ENCODE peak calls at places on chromosomes 12 and 14, in seven cellular contexts. U, W, M, C, L, O and D are unnamed samples.

GRCh38 chr12:53695148-53696138 is 19.6 kb upstream of the ATP5MC2 start:
- DNase-seq in O (peak; percentile 41), L (no peak), W (no peak), U (peak; percentile 91), M (no peak), C (no peak), D (peak; percentile 52)

GRCh38 chr14:32368107-32368506 is 39.0 kb downstream of the AKAP6 start:
- DNase-seq in L (no peak), W (no peak), C (no peak), U (no peak), M (no peak), O (no peak), D (no peak)

GRCh38 chr14:82075566-82075965 is 541.9 kb upstream of the SEL1L start:
- DNase-seq in M (no peak), W (no peak), U (peak; percentile 91), C (no peak), L (no peak), O (no peak), D (no peak)

GRCh38 chr12:58916891-58917570 is 3.3 kb downstream of the LRIG3 start:
- DNase-seq in U (no peak), C (peak; percentile 20), O (no peak), L (no peak), M (no peak), W (no peak), D (no peak)

GRCh38 chr14:105355850-105356604 is 41.5 kb downstream of the PACS2 start:
- DNase-seq in O (no peak), W (no peak), M (no peak), U (no peak), L (no peak), C (no peak), D (no peak)

GRCh38 chr12:90905691-90906370 is 49.1 kb downstream of the CCER1 start:
- DNase-seq in M (no peak), L (no peak), C (no peak), O (peak; percentile 2), W (no peak), U (no peak), D (no peak)

GRCh38 chr12:28925726-28926376 is 223.2 kb upstream of the FAR2 start:
- DNase-seq in M (peak; percentile 82), O (no peak), C (no peak), W (no peak), U (no peak), L (no peak), D (no peak)

GRCh38 chr12:12951504-12951903 is 466 bp downstream of the GPRC5D start:
- DNase-seq in L (no peak), O (no peak), W (no peak), U (no peak), C (no peak), M (no peak), D (no peak)

GRCh38 chr14:74348241-74348734 is at the start of gene VRTN:
- DNase-seq in L (no peak), C (no peak), U (peak; percentile 84), W (no peak), O (no peak), M (no peak), D (no peak)

DNA sequence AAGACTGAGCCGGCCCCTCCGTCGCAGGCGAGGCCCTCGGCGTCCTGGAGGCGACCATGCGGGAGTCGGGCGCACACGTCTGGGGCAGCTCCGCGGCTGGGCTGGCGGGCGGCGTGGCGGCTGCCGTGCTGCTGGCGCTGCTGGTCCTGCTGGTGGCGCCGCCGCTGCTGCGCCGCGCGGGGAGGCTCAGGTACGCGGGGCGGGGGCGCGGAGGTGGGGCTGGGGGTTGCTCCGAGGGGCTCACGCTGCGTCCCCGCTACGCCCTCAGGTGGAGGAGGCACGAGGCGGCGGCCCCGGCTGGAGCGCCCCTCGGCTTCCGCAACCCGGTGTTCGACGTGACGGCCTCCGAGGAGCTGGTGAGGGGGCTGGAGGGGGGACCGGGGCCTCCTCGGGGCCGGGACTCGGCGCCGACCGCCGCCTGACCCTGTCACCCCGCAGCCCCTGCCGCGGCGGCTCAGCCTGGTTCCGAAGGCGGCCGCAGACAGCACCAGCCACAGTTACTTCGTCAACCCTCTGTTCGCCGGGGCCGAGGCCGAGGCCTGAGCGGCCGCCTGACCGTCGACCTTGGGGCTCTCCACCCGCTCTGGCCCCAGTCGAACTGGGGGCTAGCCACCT is 7.8 kb downstream of the AMN start:
- DNase-seq in U (peak; percentile 87), C (no peak), W (no peak), M (no peak), L (no peak), O (no peak), D (no peak)
- TF ChIP-seq CTCF in U (peak; percentile 42), C (no peak), W (no peak), M (no peak), L (no peak), O (no peak), D (no peak)

DNA sequence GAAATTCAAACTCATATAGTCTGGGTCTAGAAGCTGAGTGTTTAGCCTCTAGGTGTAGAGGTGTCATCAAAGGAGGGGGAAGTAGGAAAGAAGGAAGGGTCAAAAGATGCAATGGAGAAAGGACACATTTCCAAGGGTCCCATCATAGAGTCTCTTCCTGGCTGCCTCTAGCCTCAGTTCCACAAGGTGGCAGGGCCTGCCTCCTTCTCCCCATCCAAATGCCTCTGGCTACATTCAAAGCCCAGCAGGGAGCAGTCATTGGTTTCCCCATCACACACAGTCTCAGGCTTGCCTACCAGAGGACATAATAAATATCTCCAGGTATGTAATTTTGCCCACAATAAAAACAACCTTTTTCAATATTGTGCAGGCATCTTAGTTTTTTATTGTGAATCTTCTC is 2.1 kb upstream of the CCT2 start:
- DNase-seq in C (no peak), U (peak; percentile 85), O (no peak), L (no peak), W (no peak), M (no peak), D (no peak)
- TF ChIP-seq CTCF in C (no peak), U (peak; percentile 72), O (no peak), L (no peak), W (no peak), M (no peak), D (no peak)

GRCh38 chr12:14775652-14776020 is 27.6 kb downstream of the WBP11 start:
- DNase-seq in L (no peak), W (no peak), U (no peak), C (no peak), O (no peak), M (no peak), D (no peak)

GRCh38 chr12:14774944-14775651 is 28.2 kb downstream of the WBP11 start:
- DNase-seq in C (peak; percentile 39), L (peak; percentile 58), W (no peak), O (peak; percentile 55), M (peak; percentile 58), U (no peak), D (peak; percentile 54)

GRCh38 chr12:14774074-14774943 is 29.0 kb downstream of the WBP11 start:
- DNase-seq in U (peak; percentile 99), L (peak; percentile 88), C (peak; percentile 95), O (peak; percentile 97), M (peak; percentile 98), W (no peak), D (peak; percentile 92)

GRCh38 chr12:14777271-14777670 is 26.0 kb downstream of the WBP11 start:
- DNase-seq in M (no peak), O (peak; percentile 79), W (no peak), C (no peak), L (no peak), U (peak; percentile 51), D (no peak)

DNA sequence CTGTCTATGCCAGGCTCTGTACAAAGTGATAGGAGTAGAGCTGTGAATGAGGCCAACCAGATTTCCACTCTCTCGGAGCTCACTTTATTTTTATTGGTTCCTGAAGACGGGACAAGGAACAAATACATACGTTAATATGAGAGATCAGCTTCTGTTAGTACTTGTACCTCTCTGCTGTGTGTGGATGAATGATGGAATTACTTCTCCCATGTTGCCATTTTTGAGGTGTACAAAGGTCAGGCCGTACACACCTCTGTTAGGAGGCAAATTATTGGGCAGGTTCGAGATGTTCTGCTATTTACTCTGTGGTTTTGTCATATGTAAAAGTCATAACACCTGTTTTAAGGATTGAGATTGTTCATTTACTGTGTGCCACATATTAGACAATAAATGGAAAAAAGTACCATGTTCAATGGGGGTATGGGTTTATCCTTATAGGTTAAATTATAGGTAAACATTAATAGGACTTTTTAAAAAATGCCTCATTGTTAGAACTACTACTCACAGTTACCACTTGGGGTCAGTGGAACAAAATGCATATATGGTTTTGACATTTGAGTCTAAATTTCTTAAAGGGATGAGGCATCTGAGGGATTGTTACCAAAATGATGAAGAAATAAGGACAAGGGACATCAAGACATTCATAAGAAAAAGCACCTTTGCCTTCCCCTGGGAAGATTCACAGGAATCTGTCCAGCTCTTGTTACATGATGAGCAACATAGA is 26.9 kb downstream of the WBP11 start:
- DNase-seq in O (no peak), L (no peak), M (no peak), U (no peak), C (no peak), W (no peak), D (no peak)
- TF ChIP-seq CTCF in O (peak; percentile 46), L (peak; percentile 39), M (no peak), U (peak; percentile 58), C (no peak), W (peak; percentile 14), D (peak; percentile 11)

GRCh38 chr12:39805651-39806050 is 186.0 kb upstream of the ABCD2 start:
- DNase-seq in O (no peak), M (no peak), W (no peak), C (no peak), U (no peak), L (no peak), D (no peak)

GRCh38 chr12:39804479-39805241 is 185.1 kb upstream of the ABCD2 start:
- DNase-seq in O (no peak), C (no peak), W (no peak), L (no peak), U (peak; percentile 55), M (no peak), D (no peak)

GRCh38 chr12:39803151-39803550 is 183.5 kb upstream of the ABCD2 start:
- DNase-seq in O (no peak), M (no peak), L (no peak), C (no peak), U (no peak), W (no peak), D (no peak)

DNA sequence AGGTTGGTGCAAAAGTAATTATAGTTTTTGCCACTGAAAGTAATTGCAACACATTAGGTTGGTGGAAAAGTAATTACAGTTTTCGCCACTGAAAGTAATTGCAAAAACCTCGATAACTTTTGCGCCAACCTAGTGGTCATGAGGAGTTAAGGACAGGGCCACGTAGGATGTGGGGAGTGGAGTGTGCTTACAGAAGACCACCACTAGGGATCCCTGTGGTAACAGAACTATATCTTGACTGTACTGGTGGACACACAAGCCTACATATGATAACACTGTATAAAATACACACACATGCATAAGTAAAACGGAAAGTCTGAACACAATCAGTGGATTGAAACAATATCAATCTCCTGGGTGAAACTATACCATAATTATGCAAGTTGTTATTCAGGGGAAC is 187.4 kb upstream of the ABCD2 start:
- DNase-seq in W (no peak), C (no peak), M (no peak), O (no peak), U (peak; percentile 73), L (no peak), D (no peak)
- TF ChIP-seq CTCF in W (no peak), C (no peak), M (no peak), O (no peak), U (peak; percentile 80), L (peak; percentile 32), D (no peak)